ENCODE peak calls at places on chromosomes 6 and 20, in ten cellular contexts. C is T-helper 2 cell; Z is stimulated activated CD8-positive, alpha-beta memory T cell treated with anti-CD3 and anti-CD28 coated beads, Interleukin-15, amount 100 ng/mL, for 1 hour; U is stimulated activated CD4-positive, alpha-beta T cell treated with anti-CD3 and anti-CD28 coated beads, Interleukin-15, amount 100 ng/mL, for 1 hour; J is GDM1; P is BJ; T is amniotic stem cell; Y is AG08396; D is cerebellar cortex; V is amygdala. I is an unnamed sample.

GRCh38 chr6:90294614-90294988 is 2.0 kb downstream of the BACH2 start:
- DNase-seq in P (no peak), J (no peak), Z (peak; percentile 23), C (peak; percentile 45), U (peak; percentile 18), V (no peak), T (no peak), Y (no peak), D (peak; percentile 76), I (no peak)

GRCh38 chr6:98924647-98925046 is 23.1 kb downstream of the FBXL4 start:
- DNase-seq in D (peak; percentile 53), J (no peak), C (no peak), U (no peak), P (no peak), Y (no peak), T (no peak), V (no peak), Z (no peak), I (no peak)

GRCh38 chr6:109455502-109456282 is at the start of gene MICAL1:
- DNase-seq in J (no peak), C (peak; percentile 86), V (peak; percentile 42), Y (peak; percentile 88), T (no peak), P (no peak), U (peak; percentile 29), D (peak; percentile 57), Z (peak; percentile 35), I (peak; percentile 34)

GRCh38 chr6:31121131-31121790 is 1.0 kb upstream of the CDSN start:
- DNase-seq in Z (no peak), U (no peak), Y (no peak), J (no peak), P (no peak), D (no peak), V (no peak), T (no peak), C (no peak), I (no peak)

GRCh38 chr6:26033942-26034354 is 53.3 kb upstream of the HFE start:
- DNase-seq in T (no peak), P (no peak), Z (no peak), U (no peak), V (no peak), C (no peak), D (peak; percentile 42), J (no peak), Y (no peak), I (no peak)

GRCh38 chr6:41724638-41725501 is 10.5 kb downstream of the TFEB start:
- DNase-seq in C (no peak), V (no peak), T (no peak), U (no peak), P (no peak), J (no peak), Z (no peak), D (no peak), Y (no peak), I (no peak)

GRCh38 chr20:59123011-59123676 is 40.5 kb upstream of the ZNF831 start:
- DNase-seq in C (peak; percentile 81), Z (no peak), P (no peak), V (no peak), D (peak; percentile 17), U (peak; percentile 17), J (no peak), T (no peak), Y (no peak), I (no peak)

GRCh38 chr6:22247916-22248482 is 48.8 kb downstream of the PRL start:
- DNase-seq in P (no peak), J (no peak), D (no peak), T (no peak), Z (no peak), Y (no peak), V (no peak), U (no peak), C (no peak), I (no peak)

GRCh38 chr6:29564875-29565274 is 5.3 kb upstream of the UBD start:
- DNase-seq in J (no peak), V (no peak), C (no peak), Z (no peak), P (no peak), U (no peak), Y (no peak), T (no peak), D (no peak), I (no peak)

GRCh38 chr6:33665957-33666356 is 44.8 kb downstream of the ITPR3 start:
- DNase-seq in T (no peak), Y (no peak), P (no peak), U (no peak), J (no peak), V (no peak), Z (no peak), C (no peak), D (no peak), I (no peak)

GRCh38 chr20:57998981-57999464 is 229.4 kb downstream of the ANKRD60 start:
- DNase-seq in T (no peak), P (no peak), V (no peak), J (no peak), D (no peak), C (no peak), Y (no peak), Z (no peak), U (no peak), I (no peak)

GRCh38 chr20:32072168-32072721 is 20.2 kb downstream of the HCK start:
- DNase-seq in U (no peak), P (no peak), Z (no peak), T (no peak), C (no peak), V (no peak), Y (no peak), J (no peak), D (no peak), I (no peak)

GRCh38 chr20:46122516-46123481 is 4.7 kb downstream of the CD40 start:
- DNase-seq in C (no peak), U (no peak), Z (no peak), Y (no peak), J (no peak), D (no peak), V (no peak), T (no peak), P (no peak), I (no peak)